ENCODE peak calls at places on chromosomes 3 and 15, in nine cellular contexts. Y is choroid plexus epithelial cell, U is pancreas, P is WERI-Rb-1, N is GM12865, Z is endodermal cell, V is AG09309, I is psoas muscle, G is cardiac muscle cell. M is an unnamed sample.

GRCh38 chr3:13221491-13221890 is 148.3 kb upstream of the IQSEC1 start:
- DNase-seq in Y (no peak), U (no peak), P (no peak), N (no peak), Z (no peak), V (no peak), I (no peak), G (no peak), M (no peak)

GRCh38 chr3:43954321-43954720 is 263.6 kb downstream of the ABHD5 start:
- DNase-seq in Y (no peak), U (no peak), P (no peak), N (no peak), Z (no peak), V (no peak), I (no peak), G (no peak), M (no peak)

GRCh38 chr3:193297421-193297820 is 56.4 kb downstream of the PLAAT1 start:
- DNase-seq in Y (no peak), U (no peak), P (no peak), N (peak), Z (no peak), V (no peak), I (no peak), G (no peak), M (no peak)

GRCh38 chr15:22850055-22850454 is 11.6 kb downstream of the NIPA2 start:
- DNase-seq in Y (peak), U (no peak), P (no peak), N (no peak), Z (no peak), V (no peak), I (no peak), G (no peak), M (no peak)

GRCh38 chr3:835096-835495 is 257.7 kb upstream of the CNTN6 start:
- DNase-seq in Y (no peak), U (no peak), P (no peak), N (no peak), Z (no peak), V (no peak), I (no peak), G (no peak), M (no peak)

GRCh38 chr3:103712320-103713008 is 1277.6 kb downstream of the ZPLD1 start:
- DNase-seq in Y (peak), U (no peak), P (no peak), N (no peak), Z (no peak), V (no peak), I (no peak), G (no peak), M (no peak)

GRCh38 chr15:36644156-36644896 is 64.9 kb downstream of the CDIN1 start:
- DNase-seq in Y (no peak), U (no peak), P (no peak), N (no peak), Z (no peak), V (no peak), I (no peak), G (no peak), M (no peak)

GRCh38 chr3:43001094-43001553 is 22.0 kb downstream of the GASK1A start:
- DNase-seq in Y (peak), U (peak), P (no peak), N (no peak), Z (no peak), V (peak), I (peak), G (no peak), M (peak)

GRCh38 chr3:66498718-66499611 is 1.9 kb downstream of the LRIG1 start:
- DNase-seq in Y (no peak), U (no peak), P (no peak), N (no peak), Z (peak), V (no peak), I (peak), G (no peak), M (no peak)

GRCh38 chr3:69326821-69327433 is 59.0 kb downstream of the FRMD4B start:
- DNase-seq in Y (peak), U (no peak), P (no peak), N (peak), Z (no peak), V (no peak), I (no peak), G (no peak), M (peak)

GRCh38 chr3:119240101-119240581 is 537 bp downstream of the B4GALT4 start:
- DNase-seq in Y (peak), U (no peak), P (no peak), N (no peak), Z (peak), V (no peak), I (peak), G (peak), M (peak)

GRCh38 chr3:128504533-128504915 is 11.5 kb upstream of the GATA2 start:
- DNase-seq in Y (no peak), U (peak), P (no peak), N (no peak), Z (no peak), V (no peak), I (no peak), G (no peak), M (no peak)

GRCh38 chr3:86774082-86774691 is 216.8 kb downstream of the VGLL3 start:
- DNase-seq in Y (peak), U (no peak), P (no peak), N (peak), Z (no peak), V (no peak), I (no peak), G (peak), M (no peak)

GRCh38 chr3:150063237-150063636 is 92.5 kb upstream of the PFN2 start:
- DNase-seq in Y (no peak), U (no peak), P (no peak), N (no peak), Z (no peak), V (no peak), I (no peak), G (no peak), M (no peak)

GRCh38 chr3:81958967-81959625 is 197.7 kb upstream of the GBE1 start:
- DNase-seq in Y (peak), U (no peak), P (no peak), N (no peak), Z (no peak), V (peak), I (no peak), G (no peak), M (no peak)

GRCh38 chr15:60917469-60918130 is 311.5 kb downstream of the RORA start:
- DNase-seq in Y (peak), U (peak), P (peak), N (no peak), Z (no peak), V (no peak), I (peak), G (no peak), M (peak)

GRCh38 chr3:71380096-71380495 is 203.4 kb downstream of the FOXP1 start:
- DNase-seq in Y (peak), U (no peak), P (no peak), N (no peak), Z (peak), V (no peak), I (no peak), G (no peak), M (peak)

GRCh38 chr3:157534725-157535161 is 31.5 kb upstream of the VEPH1 start:
- DNase-seq in Y (no peak), U (no peak), P (no peak), N (no peak), Z (no peak), V (no peak), I (no peak), G (no peak), M (no peak)

GRCh38 chr3:72068621-72069020 is 283.7 kb upstream of the PROK2 start:
- DNase-seq in Y (peak), U (no peak), P (no peak), N (no peak), Z (no peak), V (no peak), I (no peak), G (no peak), M (no peak)

GRCh38 chr3:183650554-183650953 is 15.1 kb downstream of the KLHL24 start:
- DNase-seq in Y (peak), U (no peak), P (no peak), N (no peak), Z (no peak), V (no peak), I (no peak), G (no peak), M (no peak)

GRCh38 chr15:63136742-63137141 is 15.1 kb downstream of the LACTB start:
- DNase-seq in Y (peak), U (no peak), P (no peak), N (no peak), Z (no peak), V (no peak), I (no peak), G (no peak), M (no peak)

GRCh38 chr15:66580643-66581042 is 14.8 kb upstream of the LCTL start:
- DNase-seq in Y (peak), U (no peak), P (no peak), N (no peak), Z (no peak), V (no peak), I (peak), G (no peak), M (no peak)

GRCh38 chr3:51875501-51875900 is at the start of gene IQCF5:
- DNase-seq in Y (no peak), U (no peak), P (no peak), N (no peak), Z (no peak), V (no peak), I (no peak), G (no peak), M (no peak)

GRCh38 chr3:188946837-188947236 is 224.9 kb upstream of the TPRG1 start:
- DNase-seq in Y (no peak), U (no peak), P (no peak), N (no peak), Z (no peak), V (no peak), I (peak), G (no peak), M (no peak)

GRCh38 chr3:180311242-180311641 is 274.5 kb upstream of the PEX5L start:
- DNase-seq in Y (no peak), U (no peak), P (no peak), N (peak), Z (no peak), V (no peak), I (no peak), G (no peak), M (no peak)

GRCh38 chr3:41111011-41111410 is 88.3 kb upstream of the CTNNB1 start:
- DNase-seq in Y (no peak), U (no peak), P (no peak), N (peak), Z (peak), V (no peak), I (no peak), G (peak), M (no peak)

GRCh38 chr3:181596126-181596525 is 115.6 kb upstream of the SOX2 start:
- DNase-seq in Y (no peak), U (no peak), P (no peak), N (no peak), Z (no peak), V (no peak), I (no peak), G (no peak), M (no peak)

GRCh38 chr15:58426501-58426900 is 5.3 kb upstream of the LIPC start:
- DNase-seq in Y (no peak), U (no peak), P (no peak), N (no peak), Z (no peak), V (no peak), I (no peak), G (no peak), M (no peak)

GRCh38 chr15:36329592-36329991 is 249.8 kb upstream of the CDIN1 start:
- DNase-seq in Y (no peak), U (no peak), P (no peak), N (no peak), Z (no peak), V (no peak), I (no peak), G (no peak), M (no peak)

GRCh38 chr15:69755571-69756310 is 303.1 kb downstream of the RPLP1 start:
- DNase-seq in Y (peak), U (no peak), P (no peak), N (peak), Z (no peak), V (no peak), I (no peak), G (no peak), M (no peak)

DNA sequence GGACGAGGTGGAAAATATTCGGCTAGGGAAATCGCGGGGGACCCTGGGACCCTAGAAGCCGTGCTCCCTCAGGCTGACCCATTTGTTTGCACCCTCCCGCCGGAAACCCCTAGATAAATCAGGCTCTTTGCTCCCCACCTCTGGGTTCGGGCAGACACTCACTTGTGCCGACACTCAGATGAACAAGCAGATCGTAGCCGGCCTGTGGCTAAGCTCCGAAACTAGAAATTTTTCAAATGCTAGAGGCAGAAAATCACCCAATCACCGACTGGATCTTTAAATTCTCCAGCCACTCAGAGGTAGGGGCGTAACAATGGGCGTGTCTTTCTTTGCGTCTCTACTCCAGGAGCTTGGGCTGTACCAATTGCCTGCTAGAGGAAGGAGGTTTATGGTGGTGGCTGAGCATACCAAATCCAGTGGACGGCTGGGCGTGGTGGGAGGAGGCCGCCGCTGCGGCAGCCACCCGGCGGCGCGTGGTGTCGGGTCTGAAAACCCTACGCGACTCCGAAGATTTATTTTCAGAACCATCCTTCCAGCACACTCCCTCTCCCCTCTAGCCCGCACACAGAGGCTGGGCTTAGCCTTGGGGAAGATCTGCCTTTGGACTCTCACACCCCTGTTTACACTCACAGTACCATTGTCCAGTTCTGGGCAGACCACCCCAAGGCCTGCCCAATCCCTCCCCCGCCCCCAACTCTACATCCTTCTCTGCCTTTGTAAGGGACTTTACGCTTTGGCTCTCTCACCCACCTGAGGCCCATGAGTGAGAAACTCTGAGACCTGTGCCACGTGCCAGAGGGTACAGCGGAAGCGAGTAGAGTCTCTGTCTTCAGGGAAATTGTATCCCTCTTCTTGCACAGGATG is at the start of gene PIF1:
- DNase-seq in Y (peak), U (no peak), P (peak), N (peak), Z (peak), V (peak), I (peak), G (peak), M (peak)
- H3K4me3 ChIP-seq in Y (peak), U (peak), P (peak), N (peak), Z (peak), V (peak), I (peak), G (peak), M (peak)

GRCh38 chr15:81865850-81866537 is 179.8 kb downstream of the MEX3B start:
- DNase-seq in Y (no peak), U (no peak), P (no peak), N (peak), Z (no peak), V (no peak), I (no peak), G (no peak), M (no peak)
- TF ChIP-seq CTCF in Y (no peak), U (no peak), P (no peak), N (no peak), Z (no peak), V (no peak), I (no peak), G (no peak), M (no peak)

DNA sequence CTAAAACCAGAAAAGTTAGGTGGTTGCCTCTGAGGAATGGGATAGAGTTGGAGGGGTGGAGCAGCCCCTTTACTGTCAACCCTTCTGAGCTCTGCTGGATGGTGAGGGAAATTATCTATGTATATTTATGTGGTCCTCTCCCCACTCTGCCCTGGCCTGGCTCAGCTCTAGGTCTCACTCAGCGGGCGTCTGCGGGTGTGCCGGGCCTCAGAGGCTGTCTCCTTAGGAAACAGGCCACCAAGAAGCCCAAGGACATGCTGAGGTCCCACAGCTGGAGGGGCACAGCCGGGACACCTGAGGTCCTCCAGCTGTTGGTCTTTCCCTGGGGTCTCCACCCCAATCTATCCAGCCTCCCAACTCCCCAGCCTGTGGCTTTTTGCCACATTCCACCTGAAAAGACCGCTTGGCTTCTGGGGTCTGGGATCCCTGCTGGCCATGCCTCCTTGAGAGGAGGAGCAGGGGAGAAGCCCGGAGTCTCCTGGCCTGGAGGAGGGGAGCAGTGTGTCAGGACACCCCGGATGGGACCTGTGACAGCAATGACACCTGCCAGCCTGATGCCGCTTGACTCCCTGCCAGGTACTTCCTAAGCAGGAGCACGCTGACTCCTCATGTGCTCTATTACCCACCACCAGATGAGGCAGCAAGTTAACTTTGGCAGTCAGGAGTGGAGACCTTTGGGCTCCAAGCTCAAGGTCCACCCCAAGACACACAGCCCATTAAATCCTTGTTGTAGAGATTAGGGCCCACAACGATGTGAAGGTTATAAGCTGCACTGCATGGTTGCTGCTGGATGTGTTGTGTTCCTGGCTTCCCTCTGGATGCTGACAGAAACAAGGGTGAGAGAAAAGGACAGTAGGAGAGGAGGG is at the start of gene SLC28A1:
- DNase-seq in Y (no peak), U (no peak), P (no peak), N (no peak), Z (no peak), V (no peak), I (no peak), G (no peak), M (peak)
- H3K4me3 ChIP-seq in Y (no peak), U (no peak), P (no peak), N (no peak), Z (no peak), V (no peak), I (no peak), G (no peak), M (no peak)

GRCh38 chr3:10322355-10322715 is 1.4 kb upstream of the SEC13 start:
- DNase-seq in Y (peak), U (no peak), P (no peak), N (peak), Z (no peak), V (no peak), I (no peak), G (no peak), M (no peak)
- TF ChIP-seq CTCF in Y (peak), U (no peak), P (peak), N (peak), Z (peak), V (peak), I (peak), G (peak), M (peak)

GRCh38 chr3:31265646-31266423 is 266.9 kb upstream of the STT3B start:
- DNase-seq in Y (no peak), U (no peak), P (no peak), N (no peak), Z (no peak), V (no peak), I (no peak), G (no peak), M (no peak)
- H3K4me3 ChIP-seq in Y (no peak), U (no peak), P (no peak), N (no peak), Z (no peak), V (no peak), I (no peak), G (no peak), M (no peak)

GRCh38 chr15:44130778-44131177 is 64.3 kb downstream of the FRMD5 start:
- DNase-seq in Y (no peak), U (no peak), P (no peak), N (no peak), Z (no peak), V (no peak), I (no peak), G (no peak), M (no peak)
- TF ChIP-seq CTCF in Y (no peak), U (no peak), P (no peak), N (no peak), Z (peak), V (peak), I (no peak), G (no peak), M (peak)

GRCh38 chr3:134369861-134370596 is 4.2 kb downstream of the AMOTL2 start:
- DNase-seq in Y (no peak), U (no peak), P (no peak), N (no peak), Z (peak), V (no peak), I (peak), G (no peak), M (no peak)
- H3K4me3 ChIP-seq in Y (no peak), U (no peak), P (no peak), N (no peak), Z (peak), V (peak), I (peak), G (no peak), M (peak)

DNA sequence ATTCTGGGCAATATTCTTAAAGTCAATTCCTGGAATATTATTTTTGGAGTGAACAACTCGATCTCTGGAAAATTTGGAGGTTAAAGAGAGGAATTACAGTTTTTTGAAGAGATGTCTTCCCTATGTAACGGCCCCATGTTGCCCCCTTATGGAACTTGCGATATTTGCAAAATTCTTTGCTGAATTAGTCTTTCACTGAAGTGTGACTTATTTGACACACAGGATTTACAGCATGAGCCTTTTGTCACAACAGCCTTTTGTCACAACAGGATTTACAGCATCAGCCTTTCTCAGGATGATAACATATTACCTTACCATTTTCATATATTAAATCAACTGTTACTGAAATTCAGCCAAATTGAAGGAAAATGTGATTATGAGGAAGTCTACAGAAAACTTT is 37.8 kb upstream of the SPTSSB start:
- DNase-seq in Y (peak), U (no peak), P (no peak), N (peak), Z (peak), V (no peak), I (no peak), G (no peak), M (peak)
- TF ChIP-seq CTCF in Y (peak), U (peak), P (peak), N (peak), Z (peak), V (peak), I (peak), G (peak), M (peak)

DNA sequence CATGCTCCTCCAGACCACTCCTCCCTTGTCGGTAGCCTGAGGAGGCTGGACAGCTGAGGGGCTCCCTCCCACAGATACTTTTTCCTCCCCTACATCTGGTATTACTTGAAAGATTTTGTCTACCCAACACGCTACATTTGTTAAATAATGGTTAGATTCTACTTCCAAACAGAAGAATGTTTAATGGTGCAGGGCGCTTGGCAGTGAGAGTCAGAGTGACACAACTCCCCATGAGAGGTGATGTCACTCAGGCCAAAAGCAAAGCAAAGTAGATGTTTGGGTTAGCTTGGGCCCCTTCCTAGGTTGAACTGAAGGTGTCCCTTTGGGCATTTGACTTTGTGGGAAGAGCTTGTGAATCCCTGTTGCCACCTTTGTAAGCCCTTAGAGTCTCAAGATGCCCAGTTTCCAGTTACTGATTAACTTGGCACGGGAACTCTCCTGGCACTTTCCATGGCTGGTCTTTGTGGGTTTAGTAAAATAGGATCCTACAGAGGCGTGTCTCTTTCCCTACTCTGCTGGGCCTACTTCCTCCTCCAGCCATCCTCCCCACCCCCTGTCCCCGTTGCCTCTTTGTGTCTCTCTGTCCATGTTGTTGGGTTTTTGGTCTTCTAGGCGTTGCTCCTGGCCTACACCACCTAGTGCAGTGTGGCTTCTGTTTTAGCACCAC is 5.6 kb downstream of the LIMD1 start:
- DNase-seq in Y (no peak), U (no peak), P (no peak), N (no peak), Z (no peak), V (no peak), I (no peak), G (no peak), M (no peak)
- H3K4me3 ChIP-seq in Y (no peak), U (peak), P (no peak), N (peak), Z (no peak), V (no peak), I (peak), G (no peak), M (no peak)

GRCh38 chr15:90893175-90894090 is 9.1 kb downstream of the FES start:
- DNase-seq in Y (no peak), U (peak), P (no peak), N (no peak), Z (no peak), V (no peak), I (no peak), G (no peak), M (no peak)
- TF ChIP-seq CTCF in Y (no peak), U (no peak), P (peak), N (no peak), Z (no peak), V (no peak), I (no peak), G (peak), M (peak)